ENCODE peak calls at places on chromosomes 1 and 21, in eight cellular contexts. E is Peyer's patch; H is HCT116; J is tibial artery; X is CD8-positive, alpha-beta T cell; M is brain microvascular endothelial cell; A is endodermal cell; G is upper lobe of left lung. W is an unnamed sample.

GRCh38 chr1:34983700-34984355 is 1.3 kb downstream of the TMEM35B start:
- DNase-seq in E (no peak), H (no peak), J (no peak), X (no peak), M (no peak), A (no peak), G (no peak), W (no peak)

GRCh38 chr1:35683012-35683411 is 35.7 kb downstream of the C1orf216 start:
- DNase-seq in E (no peak), H (no peak), J (no peak), X (no peak), M (no peak), A (no peak), G (no peak), W (no peak)

GRCh38 chr1:57300186-57300585 is 123.7 kb downstream of the DAB1 start:
- DNase-seq in E (no peak), H (no peak), J (no peak), X (no peak), M (no peak), A (no peak), G (no peak), W (no peak)

GRCh38 chr1:97668945-97669344 is 251.9 kb downstream of the DPYD start:
- DNase-seq in E (no peak), H (peak; percentile 16), J (no peak), X (no peak), M (peak; percentile 38), A (no peak), G (no peak), W (no peak)

GRCh38 chr21:45130324-45130774 is 56.0 kb downstream of the ADARB1 start:
- DNase-seq in E (no peak), H (no peak), J (peak; percentile 53), X (no peak), M (peak; percentile 55), A (no peak), G (no peak), W (no peak)

GRCh38 chr1:248348475-248348874 is at the start of gene OR14C36:
- DNase-seq in E (no peak), H (no peak), J (no peak), X (no peak), M (no peak), A (no peak), G (no peak), W (no peak)

GRCh38 chr1:38898653-38899230 is 17.4 kb upstream of the GJA9 start:
- DNase-seq in E (no peak), H (no peak), J (no peak), X (no peak), M (no peak), A (no peak), G (no peak), W (no peak)

GRCh38 chr1:205700865-205701401 is 20.6 kb upstream of the SLC45A3 start:
- DNase-seq in E (no peak), H (no peak), J (no peak), X (no peak), M (no peak), A (peak; percentile 67), G (no peak), W (no peak)

GRCh38 chr1:213284626-213285025 is 233.6 kb downstream of the RPS6KC1 start:
- DNase-seq in E (no peak), H (no peak), J (no peak), X (no peak), M (no peak), A (no peak), G (no peak), W (no peak)

GRCh38 chr1:104791030-104791429 is 1041.3 kb downstream of the AMY1C start:
- DNase-seq in E (no peak), H (no peak), J (no peak), X (no peak), M (no peak), A (no peak), G (no peak), W (no peak)

GRCh38 chr1:21887216-21887736 is 49.8 kb downstream of the HSPG2 start:
- DNase-seq in E (no peak), H (no peak), J (no peak), X (no peak), M (no peak), A (no peak), G (no peak), W (no peak)

GRCh38 chr1:167720965-167721616 is 691 bp upstream of the MPZL1 start:
- DNase-seq in E (no peak), H (no peak), J (no peak), X (no peak), M (peak; percentile 36), A (peak; percentile 73), G (peak; percentile 73), W (no peak)

GRCh38 chr1:90400121-90400520 is 317.0 kb downstream of the BARHL2 start:
- DNase-seq in E (no peak), H (no peak), J (no peak), X (no peak), M (no peak), A (no peak), G (no peak), W (no peak)

DNA sequence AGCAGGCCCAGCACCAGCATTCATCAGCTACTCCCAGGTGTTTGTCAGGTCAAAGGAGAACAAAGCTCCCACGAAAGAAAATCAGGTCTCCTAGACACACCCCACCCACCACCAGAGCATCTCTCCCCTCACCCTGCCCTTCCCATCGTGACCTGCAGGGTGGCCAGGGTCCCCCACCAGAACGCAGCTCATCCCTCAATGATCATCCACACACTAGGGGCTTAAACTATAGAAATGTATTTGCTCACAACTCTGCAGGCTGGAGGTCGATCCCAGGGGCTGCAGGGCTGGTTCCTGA is 97.4 kb downstream of the RIPK4 start:
- DNase-seq in E (no peak), H (no peak), J (no peak), X (no peak), M (no peak), A (no peak), G (no peak), W (no peak)
- TF ChIP-seq CTCF in E (no peak), H (no peak), J (no peak), X (no peak), M (no peak), A (peak; percentile 47), G (no peak), W (no peak)

DNA sequence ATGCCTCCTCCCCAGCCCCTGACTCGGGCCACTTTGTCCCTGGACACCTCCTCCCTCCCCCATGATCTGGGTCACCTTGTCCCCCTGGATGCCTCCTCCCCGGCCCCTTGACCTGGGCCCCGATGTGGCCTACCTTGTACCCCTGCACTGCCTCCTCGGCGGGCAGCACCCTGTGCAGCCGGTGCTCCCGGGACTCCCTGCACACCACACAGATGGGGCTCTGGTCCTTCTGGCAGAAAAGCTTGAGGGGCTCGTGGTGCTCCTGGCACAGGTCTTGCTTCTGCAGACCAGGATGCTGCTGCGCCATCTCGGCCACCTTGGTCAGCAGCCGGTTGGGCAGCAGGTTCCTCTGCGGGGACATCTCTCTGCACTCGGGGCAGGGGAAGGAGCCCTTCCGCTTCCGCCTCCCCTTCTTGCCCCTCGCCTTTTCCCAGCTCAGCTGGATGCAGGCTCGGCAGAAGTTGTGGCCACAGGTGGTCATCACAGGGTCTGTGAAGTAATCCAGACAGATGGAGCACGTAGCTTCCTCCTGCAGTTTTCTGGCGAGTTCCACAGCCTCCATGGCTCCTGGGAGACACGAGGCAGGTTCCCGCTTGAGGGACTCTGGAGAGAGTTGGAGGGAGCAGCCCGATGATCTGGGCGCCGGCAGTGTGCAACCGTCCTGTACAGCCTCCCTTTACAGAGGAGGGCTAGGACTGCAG is 2.0 kb downstream of the TRIM17 start:
- DNase-seq in E (no peak), H (no peak), J (no peak), X (no peak), M (no peak), A (no peak), G (no peak), W (no peak)
- H3K36me3 ChIP-seq in E (no peaks in the 10 kb centered on the region), H (no peaks in the 10 kb centered on the region), J (no peaks in the 10 kb centered on the region), X (no peaks in the 10 kb centered on the region), M (no peaks in the 10 kb centered on the region), A (peaks cover 16% of the 10 kb centered on the region), G (peaks cover 9% of the 10 kb centered on the region), W (no peaks in the 10 kb centered on the region)

DNA sequence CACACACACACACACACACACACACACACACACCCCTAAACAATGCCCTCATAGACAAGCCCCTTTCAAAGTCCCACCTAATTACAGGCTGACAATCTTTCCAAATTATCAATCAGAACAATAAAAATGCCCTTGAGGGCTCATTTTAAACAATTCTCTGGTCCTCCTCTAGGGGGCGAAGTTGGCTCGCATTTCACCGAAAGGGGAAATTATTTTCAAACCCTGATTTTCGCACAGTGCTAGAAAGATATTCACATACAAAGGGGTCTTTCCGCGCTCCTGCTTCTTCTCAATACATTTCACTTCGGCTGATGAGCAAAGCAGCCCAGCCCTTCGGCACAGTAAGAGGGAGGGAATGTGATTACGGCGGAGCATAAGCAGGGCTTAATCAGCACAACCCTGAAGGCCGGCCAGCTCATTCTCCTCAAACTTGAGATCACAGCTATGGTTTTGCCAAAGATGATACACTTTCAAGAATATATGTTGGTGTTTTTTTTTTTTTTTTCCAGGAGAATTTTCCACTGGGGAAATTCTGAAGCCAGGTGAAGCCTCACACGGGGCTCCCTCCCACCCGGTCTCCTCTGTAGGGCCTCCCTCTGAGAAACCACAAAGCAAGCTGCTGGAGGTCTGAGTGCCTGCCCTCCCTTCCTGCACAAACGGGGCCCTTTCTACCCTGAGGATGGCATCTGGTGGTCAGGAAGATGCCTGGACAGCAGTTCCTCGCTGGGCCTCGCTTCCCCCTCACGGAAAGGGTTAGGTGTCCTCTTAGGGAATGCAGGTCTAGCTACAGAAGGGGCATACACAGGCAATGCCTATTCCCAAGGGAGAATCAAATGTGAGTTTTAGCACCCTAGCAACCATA is 66.9 kb downstream of the GNG12 start:
- DNase-seq in E (no peak), H (no peak), J (peak; percentile 51), X (peak; percentile 1), M (peak; percentile 89), A (peak; percentile 70), G (no peak), W (no peak)
- TF ChIP-seq CTCF in E (peak; percentile 89), H (peak; percentile 68), J (peak; percentile 73), X (peak; percentile 75), M (peak; percentile 81), A (peak; percentile 86), G (peak; percentile 68), W (peak; percentile 65)

GRCh38 chr1:198889732-198890131 is 250.9 kb downstream of the PTPRC start:
- DNase-seq in E (no peak), H (no peak), J (no peak), X (no peak), M (no peak), A (no peak), G (no peak), W (no peak)

GRCh38 chr1:198890531-198890930 is 251.7 kb downstream of the PTPRC start:
- DNase-seq in E (no peak), H (no peak), J (no peak), X (no peak), M (peak; percentile 48), A (no peak), G (no peak), W (no peak)

GRCh38 chr1:198893141-198893540 is 254.3 kb downstream of the PTPRC start:
- DNase-seq in E (no peak), H (no peak), J (no peak), X (no peak), M (no peak), A (no peak), G (no peak), W (no peak)

GRCh38 chr1:198893763-198894444 is 255.1 kb downstream of the PTPRC start:
- DNase-seq in E (no peak), H (no peak), J (no peak), X (no peak), M (no peak), A (no peak), G (no peak), W (no peak)

GRCh38 chr1:198892065-198892464 is 253.2 kb downstream of the PTPRC start:
- DNase-seq in E (no peak), H (no peak), J (no peak), X (no peak), M (peak; percentile 63), A (no peak), G (no peak), W (no peak)
- H3K36me3 ChIP-seq in E (no peaks in the 10 kb centered on the region), H (no peaks in the 10 kb centered on the region), J (no peaks in the 10 kb centered on the region), X (no peaks in the 10 kb centered on the region), M (no peaks in the 10 kb centered on the region), A (no peaks in the 10 kb centered on the region), G (no peaks in the 10 kb centered on the region), W (no peaks in the 10 kb centered on the region)

W was measured in kidney epithelial cell.